ENCODE peak calls at places on chromosomes 13 and 19, in nine cellular contexts. A is pancreas, D is adrenal gland, I is fibroblast of lung, L is breast epithelium, J is SK-N-SH, Y is spleen, T is neural crest cell, X is endothelial cell. F is an unnamed sample.

GRCh38 chr13:30049692-30050091 is 199.3 kb upstream of the UBL3 start:
- DNase-seq in X (no peak), I (peak; percentile 58), Y (no peak), L (no peak), A (no peak), D (no peak), T (no peak), J (no peak), F (no peak)

GRCh38 chr19:17303167-17303939 is at the start of gene ABHD8:
- DNase-seq in I (peak; percentile 91), X (peak; percentile 98), A (peak; percentile 98), D (peak; percentile 99), T (peak; percentile 97), L (peak; percentile 96), J (peak; percentile 95), Y (peak; percentile 96), F (peak; percentile 97)

GRCh38 chr13:53782400-53783030 is 753.9 kb downstream of the OLFM4 start:
- DNase-seq in T (peak; percentile 18), D (peak; percentile 28), L (no peak), X (peak; percentile 24), I (peak; percentile 26), Y (no peak), A (peak; percentile 42), J (peak; percentile 30), F (no peak)

GRCh38 chr13:51425410-51426042 is 27.3 kb downstream of the INTS6 start:
- DNase-seq in T (no peak), L (no peak), I (peak; percentile 59), X (no peak), Y (no peak), A (no peak), J (no peak), D (no peak), F (no peak)

GRCh38 chr19:42270346-42271044 is 1.4 kb downstream of the CIC start:
- DNase-seq in A (peak; percentile 53), T (no peak), Y (peak; percentile 90), D (peak; percentile 75), L (no peak), J (peak; percentile 49), I (peak; percentile 68), X (no peak), F (no peak)

GRCh38 chr19:50398675-50399367 is 14.7 kb downstream of the POLD1 start:
- DNase-seq in J (no peak), I (no peak), T (no peak), A (no peak), X (no peak), L (no peak), D (no peak), Y (no peak), F (no peak)

GRCh38 chr13:74575729-74576125 is 441.5 kb upstream of the KLF12 start:
- DNase-seq in A (peak; percentile 17), T (peak; percentile 63), Y (peak; percentile 87), I (peak; percentile 72), X (peak; percentile 88), D (peak; percentile 46), J (peak; percentile 90), L (no peak), F (peak; percentile 77)

GRCh38 chr13:44188257-44188656 is 185.4 kb upstream of the SERP2 start:
- DNase-seq in J (no peak), D (no peak), Y (no peak), X (no peak), L (no peak), A (no peak), I (peak; percentile 74), T (no peak), F (no peak)

GRCh38 chr19:13215572-13216380 is 65.6 kb downstream of the IER2 start:
- DNase-seq in A (no peak), I (peak; percentile 34), L (no peak), X (no peak), T (no peak), Y (no peak), J (no peak), D (no peak), F (no peak)

GRCh38 chr19:3096267-3096901 is 2.2 kb downstream of the GNA11 start:
- DNase-seq in Y (peak; percentile 73), A (no peak), D (no peak), X (no peak), J (no peak), L (no peak), T (no peak), I (no peak), F (no peak)

GRCh38 chr19:49486232-49486631 is 1.2 kb upstream of the RPL13A start:
- DNase-seq in D (no peak), L (no peak), T (no peak), J (no peak), X (no peak), Y (no peak), I (no peak), A (no peak), F (no peak)

GRCh38 chr19:6570754-6571153 is 20.2 kb downstream of the CD70 start:
- DNase-seq in A (no peak), T (no peak), L (no peak), X (no peak), I (no peak), Y (no peak), D (no peak), J (no peak), F (no peak)

GRCh38 chr13:48066310-48066989 is 28.5 kb downstream of the MED4 start:
- DNase-seq in X (no peak), Y (no peak), I (peak; percentile 36), A (no peak), T (no peak), J (no peak), D (no peak), L (no peak), F (no peak)

GRCh38 chr13:76677047-76677446 is 209.2 kb downstream of the KCTD12 start:
- DNase-seq in D (peak; percentile 19), I (peak; percentile 64), X (no peak), Y (no peak), T (no peak), J (no peak), L (no peak), A (no peak), F (no peak)

GRCh38 chr13:82634946-82635345 is 1247.3 kb downstream of the SLITRK1 start:
- DNase-seq in X (no peak), L (no peak), A (no peak), I (no peak), Y (no peak), D (no peak), T (no peak), J (no peak), F (no peak)

GRCh38 chr13:76148926-76149325 is 512.8 kb downstream of the LMO7 start:
- DNase-seq in T (no peak), A (no peak), X (no peak), J (no peak), Y (no peak), I (peak; percentile 93), D (no peak), L (no peak), F (no peak)

GRCh38 chr19:34082289-34083077 is 89.8 kb upstream of the LSM14A start:
- DNase-seq in A (no peak), X (no peak), I (no peak), J (no peak), D (no peak), T (no peak), L (no peak), Y (no peak), F (no peak)

GRCh38 chr19:47464619-47465018 is 7.1 kb downstream of the SLC8A2 start:
- DNase-seq in L (no peak), Y (no peak), J (no peak), X (no peak), D (no peak), I (no peak), T (no peak), A (no peak), F (no peak)

GRCh38 chr19:5966215-5966614 is 11.7 kb downstream of the RANBP3 start:
- DNase-seq in L (no peak), Y (no peak), D (peak; percentile 72), A (no peak), T (no peak), J (no peak), X (no peak), I (peak; percentile 75), F (no peak)

GRCh38 chr19:54233941-54234340 is 8.6 kb downstream of the LILRA6 start:
- DNase-seq in L (no peak), D (peak; percentile 14), A (no peak), J (no peak), X (no peak), I (no peak), Y (peak; percentile 19), T (no peak), F (no peak)

GRCh38 chr19:40403262-40403984 is 9.8 kb downstream of the PRX start:
- DNase-seq in X (peak; percentile 95), L (peak; percentile 93), J (peak; percentile 98), A (peak; percentile 86), I (peak; percentile 87), D (peak; percentile 96), Y (peak; percentile 95), T (peak; percentile 96), F (peak; percentile 93)
- TF ChIP-seq CTCF in X (no peak), L (no peak), J (no peak), A (no peak), I (no peak), D (no peak), Y (no peak), T (peak; percentile 24), F (peak; percentile 36)

GRCh38 chr19:43778651-43779050 is 2.1 kb downstream of the KCNN4 start:
- DNase-seq in D (no peak), I (no peak), J (no peak), L (no peak), Y (no peak), T (no peak), X (no peak), A (no peak), F (no peak)
- TF ChIP-seq CTCF in D (no peak), I (no peak), J (no peak), L (no peak), Y (no peak), T (no peak), X (no peak), A (no peak), F (no peak)

DNA sequence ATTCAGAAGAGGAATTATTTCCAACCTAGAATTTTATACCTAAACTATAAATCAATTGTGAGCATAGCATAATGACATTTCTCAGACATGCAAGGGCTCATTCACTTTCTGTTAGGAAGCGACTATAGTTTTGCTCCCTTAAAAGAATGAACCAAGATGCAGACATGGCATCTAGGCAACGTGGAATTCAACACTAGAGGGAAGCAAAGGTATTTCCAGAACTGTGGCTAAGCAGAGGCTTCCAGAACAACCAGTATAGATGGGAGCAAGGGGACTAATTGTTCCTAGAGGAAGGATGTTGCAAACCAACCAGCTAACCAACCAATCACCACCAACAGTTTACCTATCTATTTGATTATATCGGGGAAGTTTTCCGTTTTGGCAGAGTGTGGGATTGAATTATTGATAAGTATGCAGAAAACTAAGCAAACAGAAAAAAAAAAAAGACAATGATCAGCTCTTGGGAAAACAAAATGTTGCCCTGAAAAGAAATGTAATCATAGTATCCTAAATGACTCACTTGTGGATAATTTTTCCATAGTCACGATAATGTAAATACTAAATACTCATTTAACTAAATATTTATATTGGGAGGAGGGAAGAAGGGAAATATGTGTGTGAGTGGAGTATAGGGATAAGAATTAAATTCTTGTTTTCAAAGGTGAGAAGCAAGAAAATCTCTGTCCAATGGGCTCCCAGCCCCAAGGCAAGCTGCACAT is 21.1 kb downstream of the ARL11 start:
- DNase-seq in X (no peak), T (no peak), A (no peak), Y (no peak), D (no peak), I (peak; percentile 41), L (no peak), J (no peak), F (no peak)
- TF ChIP-seq CTCF in X (no peak), T (peak; percentile 26), A (no peak), Y (no peak), D (peak; percentile 24), I (peak; percentile 32), L (peak; percentile 10), J (peak; percentile 51), F (peak; percentile 41)

GRCh38 chr19:45885556-45886426 is at the start of gene IRF2BP1:
- DNase-seq in I (peak; percentile 91), L (peak; percentile 91), T (peak; percentile 82), A (peak; percentile 93), Y (peak; percentile 98), D (peak; percentile 93), X (peak; percentile 83), J (peak; percentile 91), F (peak; percentile 94)
- TF ChIP-seq CTCF in I (no peak), L (no peak), T (no peak), A (no peak), Y (no peak), D (no peak), X (no peak), J (no peak), F (no peak)